ENCODE peak calls at places on chromosomes 5 and 9, in six cellular contexts. Z is pancreas, D is psoas muscle, M is right lobe of liver, T is heart left ventricle, L is Panc1. H is an unnamed sample.

GRCh38 chr9:9950813-9951212 is 662.0 kb downstream of the PTPRD start:
- ATAC-seq in M (no peak), L (no peak), Z (no peak), T (no peak), D (no peak), H (no peak)

GRCh38 chr9:135105211-135105745 is 17.8 kb downstream of the OLFM1 start:
- ATAC-seq in M (no peak), L (no peak), T (no peak), Z (no peak), D (no peak), H (no peak)

GRCh38 chr5:177546262-177546741 is 8.1 kb downstream of the FAM193B start:
- ATAC-seq in D (peak), T (peak), Z (peak), L (peak), M (peak), H (peak)

GRCh38 chr5:72920690-72921089 is 35.2 kb upstream of the FCHO2 start:
- ATAC-seq in Z (no peak), M (peak), L (peak), T (no peak), D (no peak), H (no peak)

GRCh38 chr9:121658166-121658565 is 6.7 kb downstream of the DAB2IP start:
- ATAC-seq in T (peak), M (peak), L (no peak), Z (peak), D (peak), H (peak)

GRCh38 chr9:130298663-130299279 is 33.2 kb downstream of the HMCN2 start:
- ATAC-seq in D (no peak), Z (no peak), T (no peak), L (no peak), M (no peak), H (no peak)

GRCh38 chr5:82164957-82165698 is 113.0 kb downstream of the RPS23 start:
- ATAC-seq in L (no peak), D (no peak), Z (peak), M (peak), T (no peak), H (no peak)

GRCh38 chr5:32319392-32319791 is 6.7 kb upstream of the MTMR12 start:
- ATAC-seq in T (no peak), M (no peak), L (peak), Z (no peak), D (no peak), H (no peak)

GRCh38 chr9:75229605-75230332 is 141.5 kb downstream of the OSTF1 start:
- ATAC-seq in T (no peak), Z (peak), L (no peak), D (no peak), M (peak), H (peak)

GRCh38 chr9:70438341-70438924 is 24.0 kb upstream of the KLF9 start:
- ATAC-seq in Z (peak), T (peak), M (peak), D (peak), L (no peak), H (peak)

GRCh38 chr5:149603210-149603609 is 21.9 kb downstream of the ARHGEF37 start:
- ATAC-seq in M (no peak), D (no peak), Z (no peak), L (no peak), T (no peak), H (no peak)

GRCh38 chr5:154296525-154297159 is 106.1 kb downstream of the GALNT10 start:
- ATAC-seq in Z (peak), T (no peak), L (peak), D (no peak), M (peak), H (no peak)

GRCh38 chr5:126280820-126281219 is 142.4 kb upstream of the GRAMD2B start:
- ATAC-seq in Z (no peak), L (no peak), D (no peak), T (no peak), M (no peak), H (no peak)

GRCh38 chr5:143436871-143437270 is 33.4 kb upstream of the NR3C1 start:
- ATAC-seq in D (no peak), T (no peak), M (no peak), L (no peak), Z (no peak), H (no peak)

DNA sequence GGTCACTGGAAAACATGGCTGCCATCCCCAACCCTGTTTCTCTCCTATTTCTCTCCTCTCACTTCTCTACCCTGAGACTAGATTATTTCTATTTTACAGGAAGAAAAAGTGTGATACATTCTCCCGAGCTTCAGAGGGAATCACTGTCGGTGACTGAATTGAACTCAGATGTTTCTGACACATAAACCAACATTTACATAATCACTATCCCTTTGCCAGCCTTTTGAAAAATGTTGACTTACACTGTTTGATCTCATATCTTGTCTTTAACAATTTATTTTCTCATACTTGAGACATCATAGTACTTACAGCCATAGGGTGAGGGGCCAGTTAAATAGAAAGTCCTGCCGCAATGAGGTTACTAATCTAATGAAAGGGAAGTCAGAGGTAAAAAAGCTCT is 25.1 kb upstream of the PPP2CA start:
- ATAC-seq in T (no peak), M (no peak), L (no peak), D (no peak), Z (no peak), H (no peak)
- H3K4me3 ChIP-seq in T (no peak), M (no peak), L (no peak), D (no peak), Z (no peak), H (no peak)

GRCh38 chr5:14200312-14200990 is 57.3 kb downstream of the TRIO start:
- ATAC-seq in T (no peak), D (no peak), Z (no peak), M (no peak), L (peak), H (no peak)

GRCh38 chr5:14204011-14204670 is 61.0 kb downstream of the TRIO start:
- ATAC-seq in Z (no peak), D (no peak), T (no peak), L (no peak), M (no peak), H (no peak)

GRCh38 chr5:14199902-14200301 is 56.8 kb downstream of the TRIO start:
- ATAC-seq in Z (no peak), D (peak), L (peak), M (peak), T (peak), H (peak)

GRCh38 chr5:14202462-14202861 is 59.3 kb downstream of the TRIO start:
- ATAC-seq in M (no peak), Z (no peak), D (no peak), T (no peak), L (peak), H (no peak)

GRCh38 chr5:14201325-14202061 is 58.4 kb downstream of the TRIO start:
- ATAC-seq in D (no peak), M (no peak), Z (no peak), T (no peak), L (no peak), H (no peak)
- H3K27ac ChIP-seq in D (no peak), M (no peak), Z (no peak), T (no peak), L (peak), H (peak)

DNA sequence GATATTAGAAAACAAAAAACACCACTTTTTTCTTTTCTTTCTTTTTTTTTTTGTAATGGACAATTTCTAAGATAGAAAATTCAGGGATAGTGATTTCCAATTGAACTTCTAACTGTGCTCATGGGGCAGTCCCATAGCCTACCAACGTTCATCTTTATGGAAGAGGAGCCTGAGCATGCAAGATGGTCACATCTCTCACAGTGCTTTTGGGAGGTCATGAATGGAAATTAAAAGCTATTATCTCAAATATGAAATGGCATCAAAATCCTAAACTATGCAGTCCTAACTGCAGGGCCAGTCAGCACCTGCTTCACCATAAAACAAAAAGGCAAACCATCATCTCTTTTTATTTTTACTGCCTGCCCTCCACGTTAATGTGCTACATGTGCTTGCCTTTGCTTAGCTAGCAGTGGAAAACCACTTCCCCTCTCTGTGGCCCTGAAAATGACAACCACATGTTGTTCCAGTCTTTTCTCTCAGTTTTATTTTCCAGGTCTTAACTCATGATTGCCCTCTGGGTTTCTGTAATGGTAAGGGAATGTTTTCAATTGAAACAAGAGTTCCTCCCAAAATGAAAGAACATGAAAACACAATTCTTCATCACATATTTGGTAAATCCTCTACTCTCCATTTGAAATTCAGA is 16.7 kb downstream of the IFNB1 start:
- ATAC-seq in L (no peak), M (no peak), Z (no peak), T (no peak), D (no peak), H (no peak)
- TF ChIP-seq CTCF in L (no peak), M (no peak), Z (no peak), T (no peak), D (no peak), H (no peak)

DNA sequence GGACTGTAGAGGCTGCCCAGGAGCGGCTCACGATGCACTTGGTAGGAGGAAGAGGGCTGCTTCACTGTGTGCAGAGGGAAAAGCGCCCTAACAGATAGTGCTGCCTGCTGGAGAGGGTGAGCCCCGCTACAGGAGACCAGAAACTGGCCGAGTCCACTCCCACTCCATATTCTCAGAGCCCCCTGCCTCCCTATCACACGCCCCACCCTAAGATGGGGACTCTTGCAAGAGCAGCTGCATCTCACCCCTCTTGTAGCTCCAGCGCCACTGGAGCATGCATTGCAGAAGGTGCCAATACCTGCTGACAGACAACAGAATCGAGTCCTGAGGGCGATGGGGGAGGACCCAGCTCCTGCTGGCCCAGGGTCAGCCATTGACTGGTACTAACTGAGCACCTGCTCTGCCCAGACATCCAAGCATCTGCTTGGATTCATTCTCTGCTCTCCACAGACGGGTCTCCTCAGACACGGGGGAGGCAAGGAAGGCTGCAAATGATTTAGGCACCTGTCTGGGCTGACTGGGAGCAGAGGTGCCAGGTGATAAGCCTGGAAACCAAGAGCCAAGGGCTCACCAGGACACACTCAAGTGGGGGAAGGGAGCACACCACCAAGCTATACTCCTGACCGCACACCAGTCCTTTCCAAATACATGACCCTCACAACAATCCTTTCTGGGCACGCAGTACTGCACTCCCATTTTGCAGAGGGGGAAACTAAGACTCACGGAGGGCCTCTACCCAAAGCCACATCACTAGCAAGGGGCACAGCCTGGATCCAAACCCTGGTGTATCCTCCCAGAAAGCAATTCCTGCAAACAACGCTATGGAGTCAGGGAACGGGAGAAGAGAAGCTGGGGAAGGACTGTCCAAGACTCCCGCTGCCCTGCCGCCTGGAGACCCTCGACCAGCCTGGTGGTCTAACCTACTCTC is 1.6 kb downstream of the BICD2 start:
- ATAC-seq in L (no peak), T (no peak), D (no peak), Z (no peak), M (no peak), H (no peak)
- H3K4me3 ChIP-seq in L (peak), T (peak), D (peak), Z (peak), M (peak), H (peak)

DNA sequence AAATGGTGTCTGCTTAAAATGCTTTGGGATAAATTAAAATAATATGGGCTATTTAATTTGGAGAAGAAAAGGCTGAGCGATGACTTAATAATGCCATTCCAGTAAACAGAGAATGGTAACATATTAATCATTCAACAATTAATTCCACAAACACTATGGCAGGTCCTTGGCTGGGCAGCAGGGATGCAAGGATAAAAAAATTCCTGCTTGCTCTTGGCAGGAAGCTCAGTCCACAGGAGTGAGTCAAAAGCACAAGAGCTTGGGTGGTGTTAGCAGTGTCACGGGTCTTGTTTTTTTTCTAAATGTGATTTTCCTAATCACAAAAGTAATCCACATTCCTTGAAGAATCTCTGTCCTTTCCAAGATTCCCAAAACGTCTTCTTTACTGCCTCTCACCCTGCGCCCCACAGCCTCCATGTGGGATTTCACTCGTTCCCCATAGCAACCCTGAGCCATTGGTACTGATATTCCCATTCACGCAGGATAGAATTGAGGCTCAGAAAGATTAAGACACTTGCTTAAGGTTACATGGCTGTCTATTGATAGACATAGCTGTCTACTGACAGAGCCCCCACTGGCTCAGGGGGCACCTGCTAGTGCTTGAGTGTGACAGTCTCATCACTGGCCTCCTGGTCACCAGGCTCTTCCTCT is 222.3 kb downstream of the MAPKAP1 start:
- ATAC-seq in L (no peak), M (no peak), T (peak), D (peak), Z (peak), H (peak)
- H3K27ac ChIP-seq in L (no peak), M (peak), T (peak), D (no peak), Z (no peak), H (peak)

DNA sequence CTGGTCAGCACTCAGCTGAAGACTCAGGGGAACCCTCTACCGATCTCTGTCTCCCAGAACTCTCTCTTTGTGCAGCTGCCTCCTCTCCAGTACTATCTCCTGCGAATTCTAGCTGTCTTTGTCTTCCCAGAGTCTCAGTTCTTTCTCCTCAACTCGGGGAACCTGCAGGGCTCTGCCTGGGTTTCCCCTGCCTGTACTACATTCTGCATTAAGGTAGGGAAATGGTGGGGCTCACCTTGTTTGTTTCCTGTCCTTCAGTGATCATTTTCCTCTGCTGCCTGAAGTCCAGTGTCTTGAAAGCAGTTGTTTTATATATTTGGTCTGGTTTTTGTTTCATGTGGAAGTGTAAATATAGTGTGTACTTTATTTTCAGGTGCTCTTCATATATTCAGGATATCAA is 43.1 kb upstream of the IGFBPL1 start:
- ATAC-seq in D (no peak), L (no peak), M (no peak), Z (no peak), T (no peak), H (no peak)
- TF ChIP-seq CTCF in D (no peak), L (no peak), M (no peak), Z (no peak), T (no peak), H (no peak)

GRCh38 chr5:16741007-16741406 is 124.2 kb upstream of the RETREG1 start:
- ATAC-seq in L (no peak), Z (no peak), T (no peak), D (no peak), M (no peak), H (no peak)

GRCh38 chr5:16737620-16738364 is 121.0 kb upstream of the RETREG1 start:
- ATAC-seq in M (no peak), T (no peak), D (no peak), Z (no peak), L (no peak), H (no peak)

GRCh38 chr5:16740046-16740445 is 123.2 kb upstream of the RETREG1 start:
- ATAC-seq in T (no peak), M (no peak), D (no peak), Z (no peak), L (no peak), H (no peak)

GRCh38 chr5:16742938-16743337 is 126.1 kb upstream of the RETREG1 start:
- ATAC-seq in Z (no peak), L (no peak), T (no peak), M (no peak), D (no peak), H (no peak)

DNA sequence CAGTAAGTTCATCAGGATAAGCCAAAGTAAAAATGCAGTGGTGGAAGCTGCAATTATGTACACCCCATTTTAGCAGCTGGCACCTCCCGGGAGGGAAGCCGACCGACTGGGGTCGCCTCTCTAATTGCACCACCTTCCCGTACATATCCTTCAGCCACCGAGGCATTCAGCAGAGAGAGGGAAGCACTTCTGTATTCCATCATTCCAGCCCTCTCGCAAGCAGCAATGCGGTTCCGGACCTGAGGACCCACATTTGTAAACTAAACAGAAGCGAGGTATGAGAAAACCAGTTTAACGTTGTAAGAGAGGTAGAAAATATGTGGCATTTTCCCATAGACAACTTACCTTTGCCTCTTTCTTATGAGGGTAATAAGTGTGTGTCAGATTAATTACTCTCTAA is 123.7 kb upstream of the RETREG1 start:
- ATAC-seq in M (no peak), D (no peak), Z (no peak), L (no peak), T (no peak), H (no peak)
- H3K4me3 ChIP-seq in M (no peak), D (no peak), Z (no peak), L (no peak), T (peak), H (peak)

DNA sequence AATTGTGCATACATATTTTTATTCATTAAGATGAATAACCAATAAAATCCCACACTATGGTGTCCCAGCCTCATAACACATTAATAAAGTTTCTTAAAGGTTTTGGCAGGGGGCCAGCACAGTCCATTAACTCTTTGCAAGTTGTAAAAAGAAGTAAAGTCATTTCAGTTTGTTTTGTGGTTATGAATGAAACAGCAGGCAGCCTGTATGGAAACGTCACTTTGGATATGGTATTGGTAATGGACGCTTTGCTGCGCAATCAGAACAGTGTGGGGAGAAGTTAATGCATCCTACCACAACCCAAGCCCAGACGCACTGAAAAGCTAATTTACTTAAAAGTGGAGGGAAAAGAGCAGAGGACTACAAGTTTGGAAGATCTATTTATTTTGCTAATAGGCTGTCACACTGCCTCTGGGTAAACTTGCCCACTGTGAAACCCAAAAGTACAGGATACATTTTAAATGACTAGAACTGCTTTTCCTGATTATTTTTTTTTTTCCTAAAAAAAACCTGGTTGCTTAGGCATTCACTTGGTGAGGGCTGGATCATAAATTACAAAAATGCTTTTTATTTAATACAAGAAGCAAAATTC is 104.4 kb downstream of the NFIB start:
- ATAC-seq in L (no peak), M (no peak), D (no peak), Z (no peak), T (no peak), H (no peak)
- H3K27ac ChIP-seq in L (no peak), M (no peak), D (no peak), Z (no peak), T (no peak), H (no peak)

DNA sequence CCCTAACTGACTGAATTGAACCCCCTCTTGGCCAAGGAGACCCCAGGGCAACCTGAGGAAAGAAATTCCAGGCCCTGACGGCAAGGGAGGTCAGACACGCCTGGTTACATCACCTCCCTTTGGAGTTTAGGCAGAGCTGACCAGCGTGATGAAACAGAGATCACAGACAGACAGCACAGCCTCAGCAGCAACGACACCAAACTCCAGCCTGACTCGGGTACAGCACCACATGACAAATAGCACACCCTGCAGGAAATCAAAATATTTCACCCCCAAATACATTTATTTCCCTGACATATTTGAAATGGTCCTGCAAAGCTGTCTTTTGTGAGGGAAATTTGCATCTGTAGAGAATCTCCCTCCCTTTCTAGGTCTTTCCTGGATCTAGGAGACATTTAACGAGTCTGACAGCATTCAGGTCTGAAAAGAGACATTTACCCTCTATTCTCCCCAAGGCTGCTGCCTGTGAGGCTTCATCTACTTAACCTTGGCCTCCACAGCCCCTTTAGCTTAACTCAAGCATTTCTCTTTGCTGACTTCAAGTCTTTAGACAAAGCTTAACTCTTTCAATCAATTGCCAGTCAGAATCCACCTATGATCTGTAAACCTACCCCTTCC is 2.6 kb downstream of the QSOX2 start:
- ATAC-seq in L (no peak), M (no peak), D (no peak), T (no peak), Z (no peak), H (no peak)
- TF ChIP-seq CTCF in L (no peak), M (no peak), D (no peak), T (no peak), Z (no peak), H (no peak)